ENCODE peak calls at places on chromosome 5, in ten cellular contexts. One of them, this sample, is unnamed.

GRCh38 chr5:109649371-109649770 is 40.4 kb upstream of the MAN2A1 start:
- DNase-seq in GF-D8: no peak
- DNase-seq in iPS-NIHi11: no peak
- DNase-seq in CD8-positive, alpha-beta memory T cell: no peak
- DNase-seq in HEK293T: no peak
- DNase-seq in pancreas: no peak
- DNase-seq in stimulated activated CD4-positive, alpha-beta T cell treated with anti-CD3 and anti-CD28 coated beads, Interleukin-1b, Interleukin-23, amount 100 ng/mL, for 48 hours: no peak
- DNase-seq in osteocyte: no peak
- DNase-seq in choroid plexus epithelial cell: no peak
- DNase-seq in fibroblast of gingiva: no peak
- DNase-seq in this sample: no peak

GRCh38 chr5:67404261-67405100 is 207.9 kb upstream of the CD180 start:
- DNase-seq in GF-D8: no peak
- DNase-seq in iPS-NIHi11: no peak
- DNase-seq in CD8-positive, alpha-beta memory T cell: no peak
- DNase-seq in HEK293T: no peak
- DNase-seq in pancreas: no peak
- DNase-seq in stimulated activated CD4-positive, alpha-beta T cell treated with anti-CD3 and anti-CD28 coated beads, Interleukin-1b, Interleukin-23, amount 100 ng/mL, for 48 hours: no peak
- DNase-seq in osteocyte: no peak
- DNase-seq in choroid plexus epithelial cell: peak
- DNase-seq in fibroblast of gingiva: peak
- DNase-seq in this sample: peak

GRCh38 chr5:55331321-55331720 is 23.5 kb downstream of the MTREX start:
- DNase-seq in GF-D8: no peak
- DNase-seq in iPS-NIHi11: no peak
- DNase-seq in CD8-positive, alpha-beta memory T cell: no peak
- DNase-seq in HEK293T: no peak
- DNase-seq in pancreas: no peak
- DNase-seq in stimulated activated CD4-positive, alpha-beta T cell treated with anti-CD3 and anti-CD28 coated beads, Interleukin-1b, Interleukin-23, amount 100 ng/mL, for 48 hours: no peak
- DNase-seq in osteocyte: no peak
- DNase-seq in choroid plexus epithelial cell: no peak
- DNase-seq in fibroblast of gingiva: no peak
- DNase-seq in this sample: no peak

GRCh38 chr5:16313761-16314160 is 134.2 kb upstream of the MARCHF11 start:
- DNase-seq in GF-D8: no peak
- DNase-seq in iPS-NIHi11: no peak
- DNase-seq in CD8-positive, alpha-beta memory T cell: no peak
- DNase-seq in HEK293T: no peak
- DNase-seq in pancreas: no peak
- DNase-seq in stimulated activated CD4-positive, alpha-beta T cell treated with anti-CD3 and anti-CD28 coated beads, Interleukin-1b, Interleukin-23, amount 100 ng/mL, for 48 hours: no peak
- DNase-seq in osteocyte: no peak
- DNase-seq in choroid plexus epithelial cell: no peak
- DNase-seq in fibroblast of gingiva: no peak
- DNase-seq in this sample: no peak

GRCh38 chr5:38113880-38114279 is 144.5 kb upstream of the EGFLAM start:
- DNase-seq in GF-D8: no peak
- DNase-seq in iPS-NIHi11: no peak
- DNase-seq in CD8-positive, alpha-beta memory T cell: no peak
- DNase-seq in HEK293T: no peak
- DNase-seq in pancreas: no peak
- DNase-seq in stimulated activated CD4-positive, alpha-beta T cell treated with anti-CD3 and anti-CD28 coated beads, Interleukin-1b, Interleukin-23, amount 100 ng/mL, for 48 hours: no peak
- DNase-seq in osteocyte: no peak
- DNase-seq in choroid plexus epithelial cell: no peak
- DNase-seq in fibroblast of gingiva: no peak
- DNase-seq in this sample: no peak

GRCh38 chr5:74810915-74811314 is 43.9 kb downstream of the NSA2 start:
- DNase-seq in GF-D8: no peak
- DNase-seq in iPS-NIHi11: no peak
- DNase-seq in CD8-positive, alpha-beta memory T cell: no peak
- DNase-seq in HEK293T: no peak
- DNase-seq in pancreas: no peak
- DNase-seq in stimulated activated CD4-positive, alpha-beta T cell treated with anti-CD3 and anti-CD28 coated beads, Interleukin-1b, Interleukin-23, amount 100 ng/mL, for 48 hours: no peak
- DNase-seq in osteocyte: no peak
- DNase-seq in choroid plexus epithelial cell: no peak
- DNase-seq in fibroblast of gingiva: peak
- DNase-seq in this sample: peak

GRCh38 chr5:150645070-150645700 is 4.7 kb downstream of the SYNPO start:
- DNase-seq in GF-D8: no peak
- DNase-seq in iPS-NIHi11: peak
- DNase-seq in CD8-positive, alpha-beta memory T cell: no peak
- DNase-seq in HEK293T: no peak
- DNase-seq in pancreas: peak
- DNase-seq in stimulated activated CD4-positive, alpha-beta T cell treated with anti-CD3 and anti-CD28 coated beads, Interleukin-1b, Interleukin-23, amount 100 ng/mL, for 48 hours: no peak
- DNase-seq in osteocyte: no peak
- DNase-seq in choroid plexus epithelial cell: peak
- DNase-seq in fibroblast of gingiva: peak
- DNase-seq in this sample: peak

GRCh38 chr5:5650242-5650641 is 227.8 kb downstream of the ICE1 start:
- DNase-seq in GF-D8: no peak
- DNase-seq in iPS-NIHi11: no peak
- DNase-seq in CD8-positive, alpha-beta memory T cell: no peak
- DNase-seq in HEK293T: no peak
- DNase-seq in pancreas: no peak
- DNase-seq in stimulated activated CD4-positive, alpha-beta T cell treated with anti-CD3 and anti-CD28 coated beads, Interleukin-1b, Interleukin-23, amount 100 ng/mL, for 48 hours: no peak
- DNase-seq in osteocyte: no peak
- DNase-seq in choroid plexus epithelial cell: peak
- DNase-seq in fibroblast of gingiva: no peak
- DNase-seq in this sample: no peak

GRCh38 chr5:133369161-133369783 is 243.1 kb downstream of the FSTL4 start:
- DNase-seq in GF-D8: no peak
- DNase-seq in iPS-NIHi11: no peak
- DNase-seq in CD8-positive, alpha-beta memory T cell: no peak
- DNase-seq in HEK293T: no peak
- DNase-seq in pancreas: no peak
- DNase-seq in stimulated activated CD4-positive, alpha-beta T cell treated with anti-CD3 and anti-CD28 coated beads, Interleukin-1b, Interleukin-23, amount 100 ng/mL, for 48 hours: no peak
- DNase-seq in osteocyte: peak
- DNase-seq in choroid plexus epithelial cell: no peak
- DNase-seq in fibroblast of gingiva: no peak
- DNase-seq in this sample: no peak

GRCh38 chr5:112109331-112109993 is 309.6 kb downstream of the EPB41L4A start:
- DNase-seq in GF-D8: no peak
- DNase-seq in iPS-NIHi11: peak
- DNase-seq in CD8-positive, alpha-beta memory T cell: no peak
- DNase-seq in HEK293T: no peak
- DNase-seq in pancreas: peak
- DNase-seq in stimulated activated CD4-positive, alpha-beta T cell treated with anti-CD3 and anti-CD28 coated beads, Interleukin-1b, Interleukin-23, amount 100 ng/mL, for 48 hours: no peak
- DNase-seq in osteocyte: no peak
- DNase-seq in choroid plexus epithelial cell: peak
- DNase-seq in fibroblast of gingiva: peak
- DNase-seq in this sample: peak

GRCh38 chr5:2832394-2832793 is 80.9 kb upstream of the IRX2 start:
- DNase-seq in GF-D8: no peak
- DNase-seq in iPS-NIHi11: peak
- DNase-seq in CD8-positive, alpha-beta memory T cell: no peak
- DNase-seq in HEK293T: no peak
- DNase-seq in pancreas: no peak
- DNase-seq in stimulated activated CD4-positive, alpha-beta T cell treated with anti-CD3 and anti-CD28 coated beads, Interleukin-1b, Interleukin-23, amount 100 ng/mL, for 48 hours: no peak
- DNase-seq in osteocyte: no peak
- DNase-seq in choroid plexus epithelial cell: no peak
- DNase-seq in fibroblast of gingiva: no peak
- DNase-seq in this sample: no peak

GRCh38 chr5:144120781-144121180 is 49.7 kb downstream of the YIPF5 start:
- DNase-seq in GF-D8: no peak
- DNase-seq in iPS-NIHi11: no peak
- DNase-seq in CD8-positive, alpha-beta memory T cell: no peak
- DNase-seq in HEK293T: no peak
- DNase-seq in pancreas: no peak
- DNase-seq in stimulated activated CD4-positive, alpha-beta T cell treated with anti-CD3 and anti-CD28 coated beads, Interleukin-1b, Interleukin-23, amount 100 ng/mL, for 48 hours: no peak
- DNase-seq in osteocyte: no peak
- DNase-seq in choroid plexus epithelial cell: no peak
- DNase-seq in fibroblast of gingiva: no peak
- DNase-seq in this sample: no peak

This sample was measured in LHCN-M2.